ENCODE peak calls at places on chromosomes 12 and 14, in six cellular contexts. L is HuH-7, E is hypothalamus, D is Calu3, J is NCI-H2227 treated with DMSO at 0.1 percent for 48 hours, M is T follicular helper cell. Y is an unnamed sample.
A peak's percentile ranks its signal among the peaks of the same experiment; 100 is the strongest.

GRCh38 chr12:110995016-110995415 is 74.6 kb upstream of the MYL2 start:
- DNase-seq in L (no peak), E (no peak), D (no peak), J (no peak), M (no peak), Y (no peak)

GRCh38 chr12:46131729-46132128 is 137.1 kb downstream of the SLC38A1 start:
- DNase-seq in L (no peak), E (no peak), D (no peak), J (no peak), M (no peak), Y (no peak)

GRCh38 chr12:69991683-69992297 is 166.8 kb downstream of the MYRFL start:
- DNase-seq in L (no peak), E (no peak), D (no peak), J (no peak), M (no peak), Y (no peak)

GRCh38 chr12:87234898-87235297 is 794.3 kb downstream of the C12orf50 start:
- DNase-seq in L (no peak), E (no peak), D (no peak), J (no peak), M (no peak), Y (no peak)

GRCh38 chr12:47281667-47282171 is 202.0 kb upstream of the AMIGO2 start:
- DNase-seq in L (no peak), E (no peak), D (no peak), J (no peak), M (no peak), Y (no peak)

GRCh38 chr14:88326352-88327103 is 3.5 kb upstream of the KCNK10 start:
- DNase-seq in L (no peak), E (no peak), D (peak; percentile 1), J (no peak), M (no peak), Y (no peak)

GRCh38 chr12:75812341-75813018 is 219.1 kb downstream of the PHLDA1 start:
- DNase-seq in L (no peak), E (no peak), D (no peak), J (peak; percentile 87), M (no peak), Y (no peak)

GRCh38 chr14:58871972-58872530 is 234.3 kb downstream of the DACT1 start:
- DNase-seq in L (no peak), E (no peak), D (no peak), J (no peak), M (no peak), Y (no peak)

GRCh38 chr12:54164402-54165145 is 24.2 kb downstream of the SMUG1 start:
- DNase-seq in L (no peak), E (no peak), D (no peak), J (no peak), M (no peak), Y (no peak)

GRCh38 chr12:101923049-101923718 is 45.8 kb downstream of the DRAM1 start:
- DNase-seq in L (no peak), E (no peak), D (no peak), J (no peak), M (no peak), Y (no peak)

GRCh38 chr12:96606646-96607045 is 117.3 kb downstream of the CFAP54 start:
- DNase-seq in L (no peak), E (no peak), D (no peak), J (no peak), M (no peak), Y (no peak)

Y was measured in lung microvascular endothelial cell.